ENCODE peak calls at places on chromosomes 11 and 22, in four cellular contexts. W is SHP77, L is NCI-H2171, A is WERI-Rb-1. V is an unnamed sample.

GRCh38 chr22:22390989-22391388 is 117.6 kb downstream of the ZNF280B start:
- DNase-seq in W (no peak), L (no peak), A (no peak), V (no peak)

GRCh38 chr22:40326905-40327735 is 19.2 kb upstream of the ADSL start:
- DNase-seq in W (no peak), L (no peak), A (no peak), V (no peak)

GRCh38 chr22:32482708-32483107 is 8.1 kb downstream of the FBXO7 start:
- DNase-seq in W (no peak), L (no peak), A (no peak), V (no peak)

GRCh38 chr22:42688241-42688913 is 32.3 kb downstream of the A4GALT start:
- DNase-seq in W (peak; percentile 41), L (peak; percentile 95), A (peak; percentile 59), V (peak; percentile 42)

GRCh38 chr11:69382131-69383128 is 88.5 kb downstream of the MYEOV start:
- DNase-seq in W (peak; percentile 88), L (peak; percentile 82), A (peak; percentile 3), V (peak; percentile 19)

GRCh38 chr11:33620423-33621120 is 80.1 kb downstream of the C11orf91 start:
- DNase-seq in W (no peak), L (no peak), A (no peak), V (no peak)

GRCh38 chr11:130212431-130212961 is 52.9 kb downstream of the ST14 start:
- DNase-seq in W (no peak), L (no peak), A (peak; percentile 20), V (no peak)

GRCh38 chr22:45731041-45731797 is 59.6 kb downstream of the ATXN10 start:
- DNase-seq in W (no peak), L (no peak), A (no peak), V (no peak)

GRCh38 chr11:84541711-84542340 is 1085.3 kb downstream of the DLG2 start:
- DNase-seq in W (no peak), L (no peak), A (no peak), V (no peak)

V was measured in NCI-H187.